ENCODE peak calls at places on chromosomes 1 and 21, in seven cellular contexts. W is trophoblast cell; I is aorta; B is naive thymus-derived CD4-positive, alpha-beta T cell; C is fibroblast of lung; E is endodermal cell; S is CD4-positive, alpha-beta memory T cell. F is an unnamed sample. For H3K36me3, the result is how much of the 10 kb centered on the place peaks cover.

GRCh38 chr1:182350839-182351238 is 40.8 kb downstream of the GLUL start:
- DNase-seq in W (no peak), S (no peak), B (no peak), C (no peak), I (no peak), E (no peak), F (no peak)

GRCh38 chr1:155044812-155045690 is 6.1 kb upstream of the ADAM15 start:
- DNase-seq in S (peak), I (peak), E (peak), C (peak), B (peak), W (peak), F (peak)

GRCh38 chr1:204453141-204453772 is 41.3 kb downstream of the PIK3C2B start:
- DNase-seq in S (peak), B (peak), E (peak), C (no peak), W (no peak), I (no peak), F (peak)

GRCh38 chr1:222709700-222710153 is 2.6 kb downstream of the AIDA start:
- DNase-seq in S (no peak), W (no peak), I (no peak), E (no peak), B (no peak), C (peak), F (no peak)

GRCh38 chr1:221098462-221099406 is 219.5 kb downstream of the HLX start:
- DNase-seq in W (peak), E (no peak), I (no peak), S (no peak), C (peak), B (no peak), F (no peak)

GRCh38 chr21:27513016-27513415 is 546.1 kb upstream of the ADAMTS5 start:
- DNase-seq in W (no peak), C (peak), E (no peak), I (no peak), S (no peak), B (no peak), F (no peak)

GRCh38 chr1:225253784-225254183 is 174.1 kb downstream of the LBR start:
- DNase-seq in E (no peak), C (peak), S (no peak), B (no peak), I (no peak), W (no peak), F (no peak)

GRCh38 chr1:209884665-209885117 is 53.3 kb upstream of the SYT14 start:
- DNase-seq in C (peak), W (peak), E (no peak), S (no peak), I (peak), B (no peak), F (no peak)

GRCh38 chr1:107965112-107965991 is at the start of gene VAV3:
- DNase-seq in S (peak), E (peak), B (peak), W (peak), C (peak), I (peak), F (peak)
- H3K4me3 ChIP-seq in S (peak), E (peak), B (peak), W (peak), C (peak), I (peak), F (peak)

DNA sequence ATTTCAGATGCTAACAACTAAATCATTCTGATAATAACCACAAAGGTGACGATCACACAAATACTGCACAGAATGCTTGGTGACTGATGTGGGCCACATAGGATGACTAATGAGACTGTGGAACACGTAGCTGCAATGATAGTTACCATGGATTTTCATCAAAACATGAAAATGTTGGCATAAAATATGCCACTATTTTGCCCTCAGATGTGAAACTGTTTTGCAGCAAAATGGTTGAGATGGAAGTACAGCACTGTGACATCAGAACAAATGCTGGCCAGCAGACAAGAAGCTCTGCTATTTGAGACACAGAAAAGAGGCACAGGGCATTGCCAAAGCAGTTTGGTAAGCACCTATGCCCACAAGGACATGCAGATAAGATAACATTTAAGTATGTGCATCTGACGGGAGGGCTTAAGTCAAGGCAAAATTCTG is 83.8 kb downstream of the NIBAN1 start:
- DNase-seq in B (no peak), W (peak), C (peak), I (no peak), S (peak), E (no peak), F (no peak)
- H3K36me3 ChIP-seq in B (under half), W (under half), C (under half), I (under half), S (under half), E (under half), F (under half)

DNA sequence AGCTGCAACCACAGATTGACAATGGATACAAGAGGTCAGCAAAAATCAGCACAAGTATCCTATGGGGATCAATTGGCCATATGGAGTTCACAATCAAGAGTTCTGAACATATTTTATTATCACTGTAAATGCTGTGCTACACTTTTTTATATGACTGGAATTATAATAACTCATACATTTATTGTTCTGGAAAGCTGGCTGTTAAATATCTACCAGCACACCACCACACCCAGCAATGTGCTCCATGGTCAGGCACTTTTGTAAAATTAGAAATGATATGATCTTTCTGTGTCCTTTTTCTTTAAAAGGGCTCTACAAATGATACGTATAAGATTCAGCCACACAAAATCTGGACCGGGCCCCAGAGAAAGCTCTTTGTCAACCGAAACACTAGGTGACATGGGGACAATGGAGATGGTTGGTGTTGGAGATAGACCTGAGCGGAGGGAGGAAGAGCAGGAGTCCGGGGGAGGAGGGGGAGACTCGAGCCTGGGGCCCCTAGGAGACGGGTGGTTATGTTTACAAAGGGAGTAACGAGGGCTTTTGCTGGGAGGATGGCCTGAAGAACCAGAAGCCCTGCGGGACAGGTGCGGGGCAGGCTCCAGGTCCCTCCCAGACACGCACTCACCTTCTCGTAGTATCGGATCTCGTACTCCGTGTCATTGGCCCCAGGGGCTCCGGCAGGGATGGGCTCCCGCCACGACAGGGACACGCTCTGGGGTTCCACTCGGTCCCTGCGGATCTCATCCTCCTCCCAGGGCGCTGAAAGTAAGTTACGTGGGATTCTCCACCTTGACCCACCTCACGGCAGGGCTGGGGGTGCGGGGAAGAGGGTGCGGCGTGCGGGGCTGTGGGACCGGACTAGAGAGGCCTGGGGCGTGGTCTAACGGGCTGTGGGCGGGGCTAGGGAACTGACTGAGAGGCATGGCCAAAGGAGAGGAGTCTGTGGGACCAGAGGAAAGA is 30.0 kb downstream of the EPHA10 start:
- DNase-seq in E (peak), W (no peak), I (peak), B (no peak), C (no peak), S (no peak), F (no peak)
- H3K4me3 ChIP-seq in E (peak), W (no peak), I (no peak), B (no peak), C (no peak), S (no peak), F (no peak)

DNA sequence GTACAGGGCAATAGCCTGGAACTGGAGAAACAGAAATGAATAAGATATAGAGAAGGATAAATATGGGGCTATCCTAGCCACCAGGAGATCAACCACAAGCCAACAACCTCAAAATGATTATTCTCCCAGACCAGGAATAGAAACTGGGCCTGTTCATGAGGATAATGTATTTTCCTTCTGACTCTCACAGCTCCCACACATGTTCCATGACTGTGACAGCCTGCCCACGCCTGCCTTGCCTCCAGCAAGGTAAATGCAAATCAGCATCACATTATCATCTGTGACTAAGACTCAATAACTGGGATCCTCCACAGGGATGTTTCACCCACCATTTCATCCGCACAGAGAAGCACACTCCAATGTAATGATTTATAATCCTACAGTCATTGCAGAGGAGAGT is 3.3 kb downstream of the ENSA start:
- DNase-seq in S (no peak), C (no peak), W (no peak), B (no peak), E (no peak), I (no peak), F (no peak)
- H3K36me3 ChIP-seq in S (under half), C (under half), W (under half), B (half or more), E (half or more), I (under half), F (under half)

GRCh38 chr1:244381887-244382565 is 69.7 kb downstream of the ADSS2 start:
- DNase-seq in B (no peak), C (peak), W (peak), S (no peak), E (no peak), I (peak), F (no peak)
- H3K4me3 ChIP-seq in B (no peak), C (no peak), W (no peak), S (no peak), E (no peak), I (no peak), F (no peak)

DNA sequence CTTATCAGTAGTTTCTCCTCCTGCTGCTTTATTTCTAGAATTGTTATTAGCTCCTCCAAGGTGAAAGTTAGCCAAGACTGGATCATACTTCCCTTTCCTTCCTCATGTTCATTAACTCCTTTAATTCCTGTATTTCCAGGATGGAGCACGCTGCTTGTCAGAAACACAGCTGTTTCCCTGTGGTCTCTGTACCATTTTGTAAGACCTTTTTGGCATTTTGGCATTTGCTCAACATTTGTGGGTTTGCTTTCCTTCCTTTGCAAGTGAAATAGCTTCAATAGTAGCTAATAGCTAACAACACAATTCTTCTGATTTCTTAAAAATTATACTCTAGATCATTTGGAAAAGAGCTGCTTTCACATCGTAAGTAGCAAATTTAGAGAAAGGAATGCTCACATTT is 44.3 kb upstream of the HPDL start:
- DNase-seq in B (no peak), W (no peak), C (no peak), I (no peak), E (no peak), S (no peak), F (no peak)
- H3K36me3 ChIP-seq in B (under half), W (under half), C (under half), I (under half), E (under half), S (under half), F (under half)

GRCh38 chr1:8033322-8033721 is 7.2 kb upstream of the ERRFI1 start:
- DNase-seq in W (no peak), B (no peak), C (no peak), I (no peak), S (no peak), E (no peak), F (no peak)
- H3K4me3 ChIP-seq in W (no peak), B (no peak), C (no peak), I (no peak), S (no peak), E (no peak), F (no peak)

GRCh38 chr1:2395245-2395644 is 3.6 kb downstream of the RER1 start:
- DNase-seq in B (no peak), S (no peak), I (no peak), C (no peak), W (no peak), E (no peak), F (no peak)

GRCh38 chr1:2394220-2394619 is 2.6 kb downstream of the RER1 start:
- DNase-seq in E (no peak), C (no peak), B (no peak), I (no peak), S (no peak), W (no peak), F (no peak)

GRCh38 chr1:2393471-2393877 is 1.8 kb downstream of the RER1 start:
- DNase-seq in S (no peak), C (no peak), I (no peak), B (no peak), W (peak), E (no peak), F (no peak)

GRCh38 chr1:2396059-2396458 is 4.4 kb downstream of the RER1 start:
- DNase-seq in B (no peak), E (no peak), C (no peak), I (no peak), W (no peak), S (no peak), F (no peak)

DNA sequence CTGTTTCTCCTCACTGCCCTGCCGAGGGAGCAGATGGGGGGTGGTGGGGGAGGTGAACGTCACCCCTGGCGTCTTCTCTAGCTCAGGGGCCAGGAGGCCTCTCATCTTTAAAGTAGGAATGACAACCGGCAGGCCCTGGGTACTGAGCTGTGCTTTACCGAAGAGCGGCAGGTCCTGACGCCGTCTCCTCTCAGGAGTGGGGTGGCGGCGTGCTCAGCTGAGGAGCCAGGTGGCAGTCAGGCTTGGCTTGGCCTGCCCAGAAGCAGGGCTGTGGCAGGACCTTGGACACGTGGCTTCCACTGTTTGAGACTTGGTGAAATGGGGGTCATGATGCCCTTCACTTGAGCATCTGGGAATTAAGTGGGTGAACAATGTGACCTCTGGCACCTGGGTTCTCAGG is 3.1 kb downstream of the RER1 start:
- DNase-seq in W (no peak), E (no peak), S (no peak), B (no peak), I (no peak), C (no peak), F (no peak)
- H3K36me3 ChIP-seq in W (under half), E (half or more), S (under half), B (half or more), I (under half), C (under half), F (under half)

GRCh38 chr1:235832011-235832410 is 34.7 kb downstream of the LYST start:
- DNase-seq in C (no peak), I (no peak), W (no peak), S (no peak), B (no peak), E (no peak), F (no peak)

GRCh38 chr1:235838021-235838420 is 28.7 kb downstream of the LYST start:
- DNase-seq in C (no peak), S (no peak), W (no peak), I (no peak), E (no peak), B (no peak), F (no peak)

GRCh38 chr1:235834620-235835019 is 32.1 kb downstream of the LYST start:
- DNase-seq in B (no peak), I (no peak), S (no peak), E (no peak), C (no peak), W (no peak), F (no peak)

GRCh38 chr1:235831148-235831547 is 35.6 kb downstream of the LYST start:
- DNase-seq in B (no peak), I (no peak), W (peak), C (peak), E (no peak), S (no peak), F (peak)

DNA sequence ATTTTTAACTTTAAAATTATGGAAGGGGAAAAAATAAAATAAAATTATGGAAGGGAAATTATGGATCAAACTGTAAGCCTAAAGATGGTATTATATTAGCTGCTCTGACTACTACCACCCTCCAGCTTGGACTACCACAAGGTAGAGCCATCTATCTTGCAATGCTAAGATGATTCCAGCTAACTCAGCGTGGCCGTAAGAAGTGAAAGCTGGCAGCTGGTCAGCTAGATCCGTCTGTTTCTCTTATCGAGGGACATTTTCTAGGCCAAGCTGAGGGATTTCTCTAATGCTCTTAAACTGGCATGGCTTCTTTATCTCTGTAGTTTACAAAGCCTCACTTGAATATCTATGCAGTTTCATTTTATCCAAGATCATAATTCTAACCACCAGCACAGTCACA is 31.5 kb downstream of the LYST start:
- DNase-seq in B (no peak), I (no peak), W (no peak), S (no peak), C (peak), E (no peak), F (no peak)
- H3K4me3 ChIP-seq in B (no peak), I (no peak), W (no peak), S (no peak), C (peak), E (no peak), F (no peak)

DNA sequence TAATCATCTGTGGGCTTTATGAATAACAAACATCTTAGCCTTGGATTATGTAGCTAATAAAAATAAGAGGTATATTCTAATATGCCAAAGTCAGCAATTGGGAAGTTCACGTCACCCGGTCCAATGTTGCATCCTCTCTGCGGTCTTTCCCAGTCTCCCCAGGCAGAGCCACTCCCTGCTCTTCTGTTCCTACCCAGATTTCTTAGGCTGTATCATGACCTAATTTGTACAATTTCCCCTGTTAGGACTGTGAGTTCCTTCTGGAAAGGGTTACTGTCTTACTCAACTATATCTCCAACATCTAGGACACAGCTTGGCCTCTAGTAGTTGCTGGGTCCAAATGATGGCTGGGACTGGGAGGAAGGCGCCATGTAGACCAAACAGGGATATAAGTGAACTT is 29.8 kb upstream of the C1orf198 start:
- DNase-seq in E (no peak), W (no peak), B (no peak), C (no peak), I (no peak), S (no peak), F (no peak)
- H3K36me3 ChIP-seq in E (under half), W (under half), B (under half), C (under half), I (under half), S (under half), F (under half)

F was measured in GM06990.